ENCODE peak calls at places on chromosomes 2 and 18, in nine cellular contexts. One of them, this sample, is unnamed.

GRCh38 chr2:235597081-235597615 is 103.3 kb downstream of the AGAP1 start:
- DNase-seq in endodermal cell: no peak
- DNase-seq in heart right ventricle: no peak
- DNase-seq in testis: no peak
- DNase-seq in right atrium auricular region: no peak
- DNase-seq in Panc1: no peak
- DNase-seq in spleen: peak; percentile 58
- DNase-seq in CD4-positive, alpha-beta memory T cell: no peak
- DNase-seq in CD4-positive, CD25-positive, alpha-beta regulatory T cell: no peak
- DNase-seq in this sample: no peak

GRCh38 chr2:9656270-9656766 is 25.5 kb upstream of the YWHAQ start:
- DNase-seq in right atrium auricular region: no peak
- DNase-seq in spleen: no peak
- DNase-seq in heart right ventricle: no peak
- DNase-seq in CD4-positive, alpha-beta memory T cell: peak; percentile 86
- DNase-seq in Panc1: peak; percentile 85
- DNase-seq in testis: no peak
- DNase-seq in endodermal cell: peak; percentile 79
- DNase-seq in CD4-positive, CD25-positive, alpha-beta regulatory T cell: no peak
- DNase-seq in this sample: peak; percentile 69

GRCh38 chr18:45059695-45060094 is 379.0 kb downstream of the SETBP1 start:
- DNase-seq in spleen: no peak
- DNase-seq in heart right ventricle: no peak
- DNase-seq in CD4-positive, alpha-beta memory T cell: no peak
- DNase-seq in testis: no peak
- DNase-seq in right atrium auricular region: no peak
- DNase-seq in CD4-positive, CD25-positive, alpha-beta regulatory T cell: no peak
- DNase-seq in endodermal cell: no peak
- DNase-seq in Panc1: no peak
- DNase-seq in this sample: no peak

GRCh38 chr18:25177631-25178030 is 174.3 kb downstream of the ZNF521 start:
- DNase-seq in testis: no peak
- DNase-seq in endodermal cell: no peak
- DNase-seq in CD4-positive, alpha-beta memory T cell: no peak
- DNase-seq in CD4-positive, CD25-positive, alpha-beta regulatory T cell: no peak
- DNase-seq in spleen: no peak
- DNase-seq in right atrium auricular region: no peak
- DNase-seq in heart right ventricle: no peak
- DNase-seq in Panc1: no peak
- DNase-seq in this sample: no peak

GRCh38 chr2:136131961-136132839 is 14.3 kb upstream of the CXCR4 start:
- DNase-seq in testis: no peak
- DNase-seq in spleen: peak; percentile 91
- DNase-seq in CD4-positive, CD25-positive, alpha-beta regulatory T cell: peak; percentile 92
- DNase-seq in Panc1: no peak
- DNase-seq in CD4-positive, alpha-beta memory T cell: peak; percentile 93
- DNase-seq in right atrium auricular region: no peak
- DNase-seq in heart right ventricle: no peak
- DNase-seq in endodermal cell: no peak
- DNase-seq in this sample: no peak

GRCh38 chr2:96642564-96643350 is at the start of gene FER1L5:
- DNase-seq in spleen: no peak
- DNase-seq in CD4-positive, CD25-positive, alpha-beta regulatory T cell: no peak
- DNase-seq in endodermal cell: peak; percentile 82
- DNase-seq in Panc1: no peak
- DNase-seq in right atrium auricular region: no peak
- DNase-seq in CD4-positive, alpha-beta memory T cell: no peak
- DNase-seq in heart right ventricle: no peak
- DNase-seq in testis: peak; percentile 52
- DNase-seq in this sample: peak; percentile 91

GRCh38 chr2:85174943-85175342 is 41.8 kb downstream of the TCF7L1 start:
- DNase-seq in spleen: no peak
- DNase-seq in Panc1: no peak
- DNase-seq in testis: no peak
- DNase-seq in CD4-positive, CD25-positive, alpha-beta regulatory T cell: no peak
- DNase-seq in heart right ventricle: no peak
- DNase-seq in right atrium auricular region: no peak
- DNase-seq in endodermal cell: no peak
- DNase-seq in CD4-positive, alpha-beta memory T cell: no peak
- DNase-seq in this sample: no peak

GRCh38 chr2:64626963-64627760 is 26.6 kb downstream of the SERTAD2 start:
- DNase-seq in endodermal cell: peak; percentile 81
- DNase-seq in CD4-positive, alpha-beta memory T cell: no peak
- DNase-seq in CD4-positive, CD25-positive, alpha-beta regulatory T cell: no peak
- DNase-seq in spleen: no peak
- DNase-seq in Panc1: no peak
- DNase-seq in heart right ventricle: no peak
- DNase-seq in right atrium auricular region: peak; percentile 44
- DNase-seq in testis: no peak
- DNase-seq in this sample: peak; percentile 84

GRCh38 chr2:27211241-27211942 is 449 bp upstream of the ATRAID start:
- DNase-seq in CD4-positive, alpha-beta memory T cell: no peak
- DNase-seq in endodermal cell: no peak
- DNase-seq in Panc1: no peak
- DNase-seq in testis: no peak
- DNase-seq in spleen: peak; percentile 82
- DNase-seq in right atrium auricular region: no peak
- DNase-seq in CD4-positive, CD25-positive, alpha-beta regulatory T cell: no peak
- DNase-seq in heart right ventricle: no peak
- DNase-seq in this sample: peak; percentile 98

GRCh38 chr18:36580266-36580665 is 248.5 kb downstream of the TPGS2 start:
- DNase-seq in spleen: no peak
- DNase-seq in CD4-positive, alpha-beta memory T cell: no peak
- DNase-seq in right atrium auricular region: peak; percentile 64
- DNase-seq in endodermal cell: no peak
- DNase-seq in heart right ventricle: no peak
- DNase-seq in Panc1: no peak
- DNase-seq in CD4-positive, CD25-positive, alpha-beta regulatory T cell: no peak
- DNase-seq in testis: peak; percentile 56
- DNase-seq in this sample: no peak

GRCh38 chr18:70288851-70289328 is at the start of gene SOCS6:
- DNase-seq in Panc1: no peak
- DNase-seq in right atrium auricular region: no peak
- DNase-seq in CD4-positive, alpha-beta memory T cell: no peak
- DNase-seq in spleen: peak; percentile 86
- DNase-seq in testis: peak; percentile 54
- DNase-seq in heart right ventricle: peak; percentile 77
- DNase-seq in endodermal cell: peak; percentile 86
- DNase-seq in CD4-positive, CD25-positive, alpha-beta regulatory T cell: no peak
- DNase-seq in this sample: peak; percentile 90

GRCh38 chr2:65320042-65320711 is 92.5 kb downstream of the ACTR2 start:
- DNase-seq in Panc1: peak; percentile 93
- DNase-seq in CD4-positive, CD25-positive, alpha-beta regulatory T cell: peak; percentile 15
- DNase-seq in spleen: no peak
- DNase-seq in CD4-positive, alpha-beta memory T cell: no peak
- DNase-seq in endodermal cell: peak; percentile 69
- DNase-seq in heart right ventricle: peak; percentile 33
- DNase-seq in testis: no peak
- DNase-seq in right atrium auricular region: no peak
- DNase-seq in this sample: peak; percentile 51

GRCh38 chr18:28766721-28767120 is 589.8 kb upstream of the CDH2 start:
- DNase-seq in Panc1: no peak
- DNase-seq in heart right ventricle: no peak
- DNase-seq in spleen: no peak
- DNase-seq in endodermal cell: no peak
- DNase-seq in right atrium auricular region: no peak
- DNase-seq in CD4-positive, CD25-positive, alpha-beta regulatory T cell: no peak
- DNase-seq in CD4-positive, alpha-beta memory T cell: no peak
- DNase-seq in testis: no peak
- DNase-seq in this sample: no peak

GRCh38 chr2:138023298-138023697 is 59.0 kb downstream of the HNMT start:
- DNase-seq in CD4-positive, alpha-beta memory T cell: no peak
- DNase-seq in right atrium auricular region: no peak
- DNase-seq in testis: no peak
- DNase-seq in endodermal cell: no peak
- DNase-seq in heart right ventricle: no peak
- DNase-seq in CD4-positive, CD25-positive, alpha-beta regulatory T cell: no peak
- DNase-seq in Panc1: no peak
- DNase-seq in spleen: no peak
- DNase-seq in this sample: no peak

GRCh38 chr2:189179607-189179979 is at the start of gene COL5A2:
- DNase-seq in testis: peak; percentile 61
- DNase-seq in endodermal cell: peak; percentile 80
- DNase-seq in right atrium auricular region: peak; percentile 76
- DNase-seq in spleen: no peak
- DNase-seq in CD4-positive, CD25-positive, alpha-beta regulatory T cell: no peak
- DNase-seq in heart right ventricle: no peak
- DNase-seq in CD4-positive, alpha-beta memory T cell: no peak
- DNase-seq in Panc1: no peak
- DNase-seq in this sample: no peak

GRCh38 chr18:77061946-77062517 is 70.6 kb downstream of the MBP start:
- DNase-seq in CD4-positive, alpha-beta memory T cell: peak; percentile 62
- DNase-seq in spleen: peak; percentile 86
- DNase-seq in testis: peak; percentile 38
- DNase-seq in endodermal cell: peak; percentile 74
- DNase-seq in right atrium auricular region: peak; percentile 66
- DNase-seq in Panc1: no peak
- DNase-seq in heart right ventricle: no peak
- DNase-seq in CD4-positive, CD25-positive, alpha-beta regulatory T cell: no peak
- DNase-seq in this sample: peak; percentile 76

GRCh38 chr2:29226808-29227207 is 111.6 kb downstream of the CLIP4 start:
- DNase-seq in right atrium auricular region: no peak
- DNase-seq in testis: no peak
- DNase-seq in spleen: peak; percentile 29
- DNase-seq in CD4-positive, alpha-beta memory T cell: no peak
- DNase-seq in CD4-positive, CD25-positive, alpha-beta regulatory T cell: no peak
- DNase-seq in Panc1: no peak
- DNase-seq in endodermal cell: no peak
- DNase-seq in heart right ventricle: no peak
- DNase-seq in this sample: no peak

GRCh38 chr2:29226375-29226774 is 111.2 kb downstream of the CLIP4 start:
- DNase-seq in CD4-positive, alpha-beta memory T cell: no peak
- DNase-seq in CD4-positive, CD25-positive, alpha-beta regulatory T cell: no peak
- DNase-seq in Panc1: no peak
- DNase-seq in spleen: no peak
- DNase-seq in right atrium auricular region: no peak
- DNase-seq in testis: no peak
- DNase-seq in endodermal cell: no peak
- DNase-seq in heart right ventricle: no peak
- DNase-seq in this sample: no peak

GRCh38 chr2:29228276-29228675 is 113.1 kb downstream of the CLIP4 start:
- DNase-seq in Panc1: no peak
- DNase-seq in right atrium auricular region: no peak
- DNase-seq in spleen: peak; percentile 67
- DNase-seq in testis: no peak
- DNase-seq in CD4-positive, CD25-positive, alpha-beta regulatory T cell: no peak
- DNase-seq in CD4-positive, alpha-beta memory T cell: no peak
- DNase-seq in endodermal cell: no peak
- DNase-seq in heart right ventricle: no peak
- DNase-seq in this sample: no peak

GRCh38 chr2:29229640-29230039 is 114.4 kb downstream of the CLIP4 start:
- DNase-seq in heart right ventricle: no peak
- DNase-seq in CD4-positive, CD25-positive, alpha-beta regulatory T cell: no peak
- DNase-seq in right atrium auricular region: no peak
- DNase-seq in endodermal cell: no peak
- DNase-seq in CD4-positive, alpha-beta memory T cell: no peak
- DNase-seq in Panc1: no peak
- DNase-seq in spleen: peak; percentile 54
- DNase-seq in testis: no peak
- DNase-seq in this sample: no peak

DNA sequence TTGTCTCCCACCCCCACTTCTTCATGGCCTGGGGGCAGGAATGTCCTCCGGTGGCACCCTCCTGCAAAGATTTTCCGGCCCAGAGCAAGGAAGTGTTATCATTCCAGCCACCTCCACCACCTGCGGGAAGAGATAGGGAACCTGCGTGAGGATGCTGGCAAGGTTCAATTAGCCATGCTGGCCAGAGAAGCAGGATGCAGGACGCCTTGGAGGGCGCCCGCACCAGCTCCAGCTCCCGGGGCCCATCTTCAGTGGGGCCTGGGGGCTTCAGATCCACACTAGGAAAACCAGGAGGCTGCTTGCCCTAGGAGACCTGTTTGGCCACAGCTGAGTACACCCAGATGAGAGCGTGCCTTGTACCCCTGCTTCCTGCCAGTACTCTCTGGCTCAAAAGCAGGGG is 113.7 kb downstream of the CLIP4 start:
- DNase-seq in Panc1: no peak
- DNase-seq in testis: no peak
- DNase-seq in CD4-positive, CD25-positive, alpha-beta regulatory T cell: no peak
- DNase-seq in heart right ventricle: no peak
- DNase-seq in endodermal cell: no peak
- DNase-seq in spleen: peak; percentile 42
- DNase-seq in right atrium auricular region: no peak
- DNase-seq in CD4-positive, alpha-beta memory T cell: no peak
- DNase-seq in this sample: no peak
- H3K27me3 ChIP-seq in Panc1: peaks cover 5% of the 10 kb centered on the region
- H3K27me3 ChIP-seq in testis: no peaks in the 10 kb centered on the region
- H3K27me3 ChIP-seq in CD4-positive, CD25-positive, alpha-beta regulatory T cell: no peaks in the 10 kb centered on the region
- H3K27me3 ChIP-seq in heart right ventricle: peaks cover 29% of the 10 kb centered on the region
- H3K27me3 ChIP-seq in endodermal cell: no peaks in the 10 kb centered on the region
- H3K27me3 ChIP-seq in spleen: peaks cover 18% of the 10 kb centered on the region
- H3K27me3 ChIP-seq in right atrium auricular region: no peaks in the 10 kb centered on the region
- H3K27me3 ChIP-seq in CD4-positive, alpha-beta memory T cell: no peaks in the 10 kb centered on the region
- H3K27me3 ChIP-seq in this sample: no peaks in the 10 kb centered on the region

GRCh38 chr2:241129086-241129871 is 20.0 kb downstream of the PASK start:
- DNase-seq in right atrium auricular region: no peak
- DNase-seq in testis: no peak
- DNase-seq in CD4-positive, CD25-positive, alpha-beta regulatory T cell: no peak
- DNase-seq in endodermal cell: no peak
- DNase-seq in heart right ventricle: no peak
- DNase-seq in CD4-positive, alpha-beta memory T cell: no peak
- DNase-seq in Panc1: no peak
- DNase-seq in spleen: peak; percentile 69
- DNase-seq in this sample: no peak
- H3K36me3 ChIP-seq in right atrium auricular region: no peaks in the 10 kb centered on the region
- H3K36me3 ChIP-seq in testis: no peaks in the 10 kb centered on the region
- H3K36me3 ChIP-seq in CD4-positive, CD25-positive, alpha-beta regulatory T cell: peaks cover 3% of the 10 kb centered on the region
- H3K36me3 ChIP-seq in endodermal cell: peaks cover 16% of the 10 kb centered on the region
- H3K36me3 ChIP-seq in heart right ventricle: no peaks in the 10 kb centered on the region
- H3K36me3 ChIP-seq in CD4-positive, alpha-beta memory T cell: peaks cover 3% of the 10 kb centered on the region
- H3K36me3 ChIP-seq in Panc1: no peaks in the 10 kb centered on the region
- H3K36me3 ChIP-seq in spleen: peaks cover 41% of the 10 kb centered on the region
- H3K36me3 ChIP-seq in this sample: peaks cover 10% of the 10 kb centered on the region

DNA sequence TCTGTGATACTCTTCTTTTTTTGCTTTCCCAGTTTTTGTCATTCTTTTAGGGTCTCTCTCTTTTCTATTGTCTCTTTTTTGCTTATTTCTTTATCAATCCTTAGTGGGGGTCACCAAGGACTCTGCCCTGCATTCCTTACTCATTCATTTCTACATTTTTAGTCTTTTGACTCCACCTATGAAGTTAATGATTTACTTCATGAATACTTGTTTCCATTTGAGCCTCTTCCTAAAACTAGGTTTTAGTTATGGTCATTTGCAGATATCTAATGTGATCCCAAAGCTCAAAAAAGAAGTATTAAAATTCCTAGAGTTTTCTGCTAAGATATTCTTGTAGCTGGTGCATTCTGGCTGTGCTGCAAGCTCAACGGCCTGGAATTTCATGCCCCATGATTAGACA is 149.3 kb upstream of the AQP4 start:
- DNase-seq in heart right ventricle: no peak
- DNase-seq in Panc1: no peak
- DNase-seq in testis: no peak
- DNase-seq in CD4-positive, alpha-beta memory T cell: no peak
- DNase-seq in endodermal cell: no peak
- DNase-seq in CD4-positive, CD25-positive, alpha-beta regulatory T cell: no peak
- DNase-seq in spleen: no peak
- DNase-seq in right atrium auricular region: no peak
- DNase-seq in this sample: no peak
- H3K4me3 ChIP-seq in heart right ventricle: no peak overlapping the region
- H3K4me3 ChIP-seq in Panc1: no peak overlapping the region
- H3K4me3 ChIP-seq in testis: no peak overlapping the region
- H3K4me3 ChIP-seq in CD4-positive, alpha-beta memory T cell: no peak overlapping the region
- H3K4me3 ChIP-seq in endodermal cell: no peak overlapping the region
- H3K4me3 ChIP-seq in CD4-positive, CD25-positive, alpha-beta regulatory T cell: no peak overlapping the region
- H3K4me3 ChIP-seq in spleen: no peak overlapping the region
- H3K4me3 ChIP-seq in right atrium auricular region: no peak overlapping the region
- H3K4me3 ChIP-seq in this sample: no peak overlapping the region

GRCh38 chr2:202703091-202703490 is 68.3 kb downstream of the FAM117B start:
- DNase-seq in endodermal cell: no peak
- DNase-seq in testis: no peak
- DNase-seq in Panc1: no peak
- DNase-seq in heart right ventricle: no peak
- DNase-seq in spleen: no peak
- DNase-seq in CD4-positive, CD25-positive, alpha-beta regulatory T cell: no peak
- DNase-seq in right atrium auricular region: no peak
- DNase-seq in CD4-positive, alpha-beta memory T cell: no peak
- DNase-seq in this sample: no peak
- H3K27me3 ChIP-seq in endodermal cell: no peaks in the 10 kb centered on the region
- H3K27me3 ChIP-seq in testis: no peaks in the 10 kb centered on the region
- H3K27me3 ChIP-seq in Panc1: no peaks in the 10 kb centered on the region
- H3K27me3 ChIP-seq in heart right ventricle: no peaks in the 10 kb centered on the region
- H3K27me3 ChIP-seq in spleen: no peaks in the 10 kb centered on the region
- H3K27me3 ChIP-seq in CD4-positive, CD25-positive, alpha-beta regulatory T cell: no peaks in the 10 kb centered on the region
- H3K27me3 ChIP-seq in right atrium auricular region: no peaks in the 10 kb centered on the region
- H3K27me3 ChIP-seq in CD4-positive, alpha-beta memory T cell: no peaks in the 10 kb centered on the region
- H3K27me3 ChIP-seq in this sample: no peaks in the 10 kb centered on the region